ENCODE peak calls at places on chromosomes 11 and 22, in eight cellular contexts. One of them, this sample, is unnamed.

GRCh38 chr11:74720596-74721478 is 10.4 kb downstream of the CHRDL2 start:
- DNase-seq in T-cell: no peak
- DNase-seq in AG08396: peak
- DNase-seq in activated naive CD4-positive, alpha-beta T cell treated with Interleukin-2 at 50 U/mL for 16 hours: no peak
- DNase-seq in small intestine: no peak
- DNase-seq in HFF-Myc: no peak
- DNase-seq in cerebellar cortex: peak
- DNase-seq in HFFc6: no peak
- DNase-seq in this sample: no peak

GRCh38 chr11:14380947-14381555 is 22.1 kb upstream of the RRAS2 start:
- DNase-seq in T-cell: peak
- DNase-seq in AG08396: peak
- DNase-seq in activated naive CD4-positive, alpha-beta T cell treated with Interleukin-2 at 50 U/mL for 16 hours: peak
- DNase-seq in small intestine: peak
- DNase-seq in HFF-Myc: no peak
- DNase-seq in cerebellar cortex: peak
- DNase-seq in HFFc6: peak
- DNase-seq in this sample: peak

GRCh38 chr11:78564037-78564888 is 10.4 kb downstream of the NARS2 start:
- DNase-seq in T-cell: no peak
- DNase-seq in AG08396: peak
- DNase-seq in activated naive CD4-positive, alpha-beta T cell treated with Interleukin-2 at 50 U/mL for 16 hours: no peak
- DNase-seq in small intestine: peak
- DNase-seq in HFF-Myc: peak
- DNase-seq in cerebellar cortex: peak
- DNase-seq in HFFc6: peak
- DNase-seq in this sample: peak

GRCh38 chr11:80240245-80240644 is 799.4 kb upstream of the TENM4 start:
- DNase-seq in T-cell: no peak
- DNase-seq in AG08396: no peak
- DNase-seq in activated naive CD4-positive, alpha-beta T cell treated with Interleukin-2 at 50 U/mL for 16 hours: no peak
- DNase-seq in small intestine: peak
- DNase-seq in HFF-Myc: no peak
- DNase-seq in cerebellar cortex: no peak
- DNase-seq in HFFc6: no peak
- DNase-seq in this sample: no peak

GRCh38 chr11:44561964-44562734 is 3.3 kb upstream of the CD82 start:
- DNase-seq in T-cell: no peak
- DNase-seq in AG08396: no peak
- DNase-seq in activated naive CD4-positive, alpha-beta T cell treated with Interleukin-2 at 50 U/mL for 16 hours: no peak
- DNase-seq in small intestine: no peak
- DNase-seq in HFF-Myc: no peak
- DNase-seq in cerebellar cortex: no peak
- DNase-seq in HFFc6: no peak
- DNase-seq in this sample: no peak

GRCh38 chr22:29520851-29521250 is 32.7 kb downstream of the THOC5 start:
- DNase-seq in T-cell: no peak
- DNase-seq in AG08396: peak
- DNase-seq in activated naive CD4-positive, alpha-beta T cell treated with Interleukin-2 at 50 U/mL for 16 hours: no peak
- DNase-seq in small intestine: no peak
- DNase-seq in HFF-Myc: peak
- DNase-seq in cerebellar cortex: no peak
- DNase-seq in HFFc6: peak
- DNase-seq in this sample: no peak

GRCh38 chr11:112042161-112042960 is 17.2 kb downstream of the DLAT start:
- DNase-seq in T-cell: no peak
- DNase-seq in AG08396: no peak
- DNase-seq in activated naive CD4-positive, alpha-beta T cell treated with Interleukin-2 at 50 U/mL for 16 hours: no peak
- DNase-seq in small intestine: no peak
- DNase-seq in HFF-Myc: no peak
- DNase-seq in cerebellar cortex: no peak
- DNase-seq in HFFc6: peak
- DNase-seq in this sample: no peak

GRCh38 chr11:61816736-61817455 is at the start of gene FADS1:
- DNase-seq in T-cell: peak
- DNase-seq in AG08396: peak
- DNase-seq in activated naive CD4-positive, alpha-beta T cell treated with Interleukin-2 at 50 U/mL for 16 hours: peak
- DNase-seq in small intestine: peak
- DNase-seq in HFF-Myc: no peak
- DNase-seq in cerebellar cortex: peak
- DNase-seq in HFFc6: peak
- DNase-seq in this sample: peak

GRCh38 chr11:126491092-126491491 is 135.6 kb downstream of the ST3GAL4 start:
- DNase-seq in T-cell: no peak
- DNase-seq in AG08396: no peak
- DNase-seq in activated naive CD4-positive, alpha-beta T cell treated with Interleukin-2 at 50 U/mL for 16 hours: no peak
- DNase-seq in small intestine: no peak
- DNase-seq in HFF-Myc: no peak
- DNase-seq in cerebellar cortex: no peak
- DNase-seq in HFFc6: no peak
- DNase-seq in this sample: no peak

GRCh38 chr22:19210188-19210587 is 31.7 kb upstream of the SLC25A1 start:
- DNase-seq in T-cell: no peak
- DNase-seq in AG08396: no peak
- DNase-seq in activated naive CD4-positive, alpha-beta T cell treated with Interleukin-2 at 50 U/mL for 16 hours: no peak
- DNase-seq in small intestine: no peak
- DNase-seq in HFF-Myc: no peak
- DNase-seq in cerebellar cortex: no peak
- DNase-seq in HFFc6: no peak
- DNase-seq in this sample: no peak